ENCODE peak calls at places on chromosomes 2 and 18, in six cellular contexts. S is smooth muscle cell of the brain vasculature, U is transverse colon, C is thoracic aorta, J is OCI-LY7, A is body of pancreas. F is an unnamed sample.

GRCh38 chr2:176461098-176461497 is 191.9 kb downstream of the MTX2 start:
- DNase-seq in S (no peak), U (no peak), C (no peak), J (no peak), A (no peak), F (no peak)

GRCh38 chr2:39780825-39781600 is 2.0 kb upstream of the THUMPD2 start:
- DNase-seq in S (no peak), U (no peak), C (no peak), J (no peak), A (no peak), F (no peak)

GRCh38 chr2:229096667-229097066 is 174.4 kb downstream of the PID1 start:
- DNase-seq in S (peak), U (no peak), C (no peak), J (no peak), A (no peak), F (no peak)

GRCh38 chr2:88003074-88003755 is 13.1 kb downstream of the RNU2-63P start:
- DNase-seq in S (peak), U (no peak), C (no peak), J (no peak), A (no peak), F (no peak)

GRCh38 chr2:174802459-174802858 is 38.2 kb upstream of the CHRNA1 start:
- DNase-seq in S (no peak), U (no peak), C (no peak), J (no peak), A (no peak), F (no peak)

GRCh38 chr2:177540293-177540692 is 147.7 kb downstream of the AGPS start:
- DNase-seq in S (no peak), U (no peak), C (no peak), J (no peak), A (no peak), F (no peak)

GRCh38 chr18:63365909-63366269 is 1.1 kb downstream of the KDSR start:
- DNase-seq in S (no peak), U (peak), C (no peak), J (peak), A (no peak), F (peak)

GRCh38 chr2:10897956-10898355 is 13.8 kb upstream of the KCNF1 start:
- DNase-seq in S (no peak), U (no peak), C (no peak), J (no peak), A (no peak), F (no peak)

GRCh38 chr2:222709191-222709891 is 37.9 kb downstream of the MOGAT1 start:
- DNase-seq in S (peak), U (peak), C (peak), J (peak), A (peak), F (peak)

GRCh38 chr2:32622570-32623310 is 5.1 kb upstream of the TTC27 start:
- DNase-seq in S (no peak), U (no peak), C (no peak), J (no peak), A (no peak), F (no peak)

GRCh38 chr18:74533666-74534065 is 634 bp upstream of the CNDP1 start:
- DNase-seq in S (no peak), U (no peak), C (no peak), J (no peak), A (no peak), F (no peak)

GRCh38 chr2:224584768-224585204 is 377 bp downstream of the CUL3 start:
- DNase-seq in S (no peak), U (peak), C (no peak), J (peak), A (peak), F (peak)

GRCh38 chr18:74899554-74899953 is 301.9 kb downstream of the ZNF407 start:
- DNase-seq in S (no peak), U (no peak), C (no peak), J (no peak), A (no peak), F (no peak)

GRCh38 chr2:95007822-95008221 is 17.7 kb upstream of the MAL start:
- DNase-seq in S (no peak), U (no peak), C (no peak), J (no peak), A (no peak), F (no peak)

GRCh38 chr18:45621068-45621511 is 5.8 kb downstream of the SLC14A2 start:
- DNase-seq in S (no peak), U (peak), C (no peak), J (peak), A (peak), F (peak)

GRCh38 chr2:134792147-134792546 is 46.3 kb upstream of the ACMSD start:
- DNase-seq in S (no peak), U (no peak), C (no peak), J (no peak), A (no peak), F (no peak)

GRCh38 chr2:29347774-29348465 is 232.7 kb downstream of the CLIP4 start:
- DNase-seq in S (no peak), U (no peak), C (no peak), J (no peak), A (no peak), F (no peak)

GRCh38 chr18:57666818-57667497 is 45.3 kb upstream of the NARS1 start:
- DNase-seq in S (no peak), U (no peak), C (no peak), J (no peak), A (peak), F (no peak)

GRCh38 chr18:45938488-45938935 is 28.6 kb downstream of the EPG5 start:
- DNase-seq in S (no peak), U (no peak), C (no peak), J (no peak), A (no peak), F (no peak)

GRCh38 chr2:197786010-197786877 is 1.1 kb upstream of the BOLL start:
- DNase-seq in S (no peak), U (peak), C (no peak), J (no peak), A (peak), F (peak)

GRCh38 chr2:30201990-30202389 is 29.3 kb upstream of the LBH start:
- DNase-seq in S (no peak), U (no peak), C (no peak), J (no peak), A (peak), F (no peak)

GRCh38 chr18:48375150-48375790 is 33.9 kb downstream of the ZBTB7C start:
- DNase-seq in S (no peak), U (no peak), C (no peak), J (no peak), A (no peak), F (no peak)

GRCh38 chr2:120432976-120433815 is 87.3 kb downstream of the INHBB start:
- DNase-seq in S (no peak), U (no peak), C (no peak), J (no peak), A (no peak), F (no peak)

GRCh38 chr18:35264409-35264808 is 23.6 kb downstream of the ZNF397 start:
- DNase-seq in S (no peak), U (no peak), C (no peak), J (no peak), A (no peak), F (no peak)

GRCh38 chr2:73862987-73863386 is 29.8 kb upstream of the ACTG2 start:
- DNase-seq in S (no peak), U (no peak), C (no peak), J (no peak), A (peak), F (no peak)

GRCh38 chr2:16015210-16015902 is 75.0 kb downstream of the MYCN start:
- DNase-seq in S (no peak), U (no peak), C (no peak), J (no peak), A (no peak), F (no peak)

GRCh38 chr2:201261911-201262310 is 1.6 kb downstream of the CASP8 start:
- DNase-seq in S (no peak), U (no peak), C (no peak), J (peak), A (no peak), F (no peak)

GRCh38 chr2:72205546-72205863 is 57.8 kb upstream of the CYP26B1 start:
- DNase-seq in S (no peak), U (peak), C (no peak), J (no peak), A (no peak), F (no peak)

GRCh38 chr2:28287261-28287915 is 105.3 kb upstream of the FOSL2 start:
- DNase-seq in S (no peak), U (no peak), C (no peak), J (no peak), A (no peak), F (no peak)

GRCh38 chr18:13791181-13791580 is 32.8 kb upstream of the MC5R start:
- DNase-seq in S (no peak), U (no peak), C (no peak), J (no peak), A (no peak), F (no peak)

GRCh38 chr18:58416704-58417683 is 211.9 kb downstream of the ALPK2 start:
- DNase-seq in S (no peak), U (no peak), C (no peak), J (no peak), A (no peak), F (no peak)

GRCh38 chr2:219509780-219510511 is 4.3 kb upstream of the ASIC4 start:
- DNase-seq in S (no peak), U (peak), C (no peak), J (peak), A (peak), F (peak)

F was measured in germinal center.